ENCODE peak calls at places on chromosomes 6 and 20, in six cellular contexts. One of them, this sample, is unnamed.
A peak's percentile ranks its signal among the peaks of the same experiment; 100 is the strongest.

GRCh38 chr20:33672426-33673114 is 1.7 kb downstream of the NECAB3 start:
- DNase-seq in K562: peak; percentile 76
- DNase-seq in H1: no peak
- DNase-seq in GM12878: no peak
- DNase-seq in SK-N-SH: peak; percentile 60
- DNase-seq in HepG2: no peak
- DNase-seq in this sample: no peak

GRCh38 chr6:23334360-23334759 is 765.0 kb downstream of the HDGFL1 start:
- DNase-seq in K562: no peak
- DNase-seq in H1: no peak
- DNase-seq in GM12878: no peak
- DNase-seq in SK-N-SH: no peak
- DNase-seq in HepG2: no peak
- DNase-seq in this sample: no peak

GRCh38 chr20:51595744-51596143 is 53.2 kb upstream of the NFATC2 start:
- DNase-seq in K562: no peak
- DNase-seq in H1: no peak
- DNase-seq in GM12878: no peak
- DNase-seq in SK-N-SH: no peak
- DNase-seq in HepG2: no peak
- DNase-seq in this sample: no peak

GRCh38 chr20:3645309-3646066 is 17.7 kb downstream of the GFRA4 start:
- DNase-seq in K562: no peak
- DNase-seq in H1: peak; percentile 37
- DNase-seq in GM12878: no peak
- DNase-seq in SK-N-SH: no peak
- DNase-seq in HepG2: no peak
- DNase-seq in this sample: no peak

GRCh38 chr20:3068986-3069900 is 2.2 kb upstream of the OXT start:
- DNase-seq in K562: peak; percentile 31
- DNase-seq in H1: no peak
- DNase-seq in GM12878: no peak
- DNase-seq in SK-N-SH: no peak
- DNase-seq in HepG2: peak; percentile 55
- DNase-seq in this sample: peak; percentile 37

GRCh38 chr20:31767805-31768204 is 28.7 kb downstream of the TPX2 start:
- DNase-seq in K562: no peak
- DNase-seq in H1: no peak
- DNase-seq in GM12878: no peak
- DNase-seq in SK-N-SH: no peak
- DNase-seq in HepG2: no peak
- DNase-seq in this sample: no peak

GRCh38 chr20:62740286-62741141 is 31.9 kb downstream of the NTSR1 start:
- DNase-seq in K562: peak; percentile 82
- DNase-seq in H1: no peak
- DNase-seq in GM12878: peak; percentile 78
- DNase-seq in SK-N-SH: no peak
- DNase-seq in HepG2: peak; percentile 54
- DNase-seq in this sample: peak; percentile 91

GRCh38 chr6:131281471-131282270 is 146.4 kb downstream of the AKAP7 start:
- DNase-seq in K562: no peak
- DNase-seq in H1: no peak
- DNase-seq in GM12878: no peak
- DNase-seq in SK-N-SH: no peak
- DNase-seq in HepG2: no peak
- DNase-seq in this sample: peak; percentile 29

GRCh38 chr6:32154514-32155161 is 697 bp downstream of the PPT2 start:
- DNase-seq in K562: peak; percentile 93
- DNase-seq in H1: peak; percentile 71
- DNase-seq in GM12878: no peak
- DNase-seq in SK-N-SH: peak; percentile 81
- DNase-seq in HepG2: peak; percentile 86
- DNase-seq in this sample: peak; percentile 48

GRCh38 chr20:49866051-49866450 is 49.3 kb downstream of the SPATA2 start:
- DNase-seq in K562: no peak
- DNase-seq in H1: no peak
- DNase-seq in GM12878: peak; percentile 60
- DNase-seq in SK-N-SH: no peak
- DNase-seq in HepG2: no peak
- DNase-seq in this sample: no peak
- TF ChIP-seq CTCF in K562: no peak
- TF ChIP-seq CTCF in H1: no peak
- TF ChIP-seq CTCF in GM12878: no peak
- TF ChIP-seq CTCF in SK-N-SH: no peak
- TF ChIP-seq CTCF in HepG2: no peak
- TF ChIP-seq CTCF in this sample: no peak

GRCh38 chr6:125957391-125957693 is 772 bp downstream of the HINT3 start:
- DNase-seq in K562: no peak
- DNase-seq in H1: no peak
- DNase-seq in GM12878: no peak
- DNase-seq in SK-N-SH: no peak
- DNase-seq in HepG2: no peak
- DNase-seq in this sample: no peak
- TF ChIP-seq POLR2AphosphoS5 in K562: no peak
- TF ChIP-seq POLR2AphosphoS5 in H1: no peak
- TF ChIP-seq POLR2AphosphoS5 in GM12878: no peak
- TF ChIP-seq POLR2AphosphoS5 in SK-N-SH: no peak
- TF ChIP-seq POLR2AphosphoS5 in HepG2: no peak
- TF ChIP-seq POLR2AphosphoS5 in this sample: no peak

GRCh38 chr6:3421763-3422456 is 34.9 kb downstream of the SLC22A23 start:
- DNase-seq in K562: peak; percentile 62
- DNase-seq in H1: no peak
- DNase-seq in GM12878: peak; percentile 21
- DNase-seq in SK-N-SH: no peak
- DNase-seq in HepG2: no peak
- DNase-seq in this sample: no peak
- TF ChIP-seq GABPA in K562: no peak
- TF ChIP-seq GABPA in H1: no peak
- TF ChIP-seq GABPA in GM12878: no peak
- TF ChIP-seq GABPA in SK-N-SH: no peak
- TF ChIP-seq GABPA in HepG2: no peak
- TF ChIP-seq GABPA in this sample: no peak

GRCh38 chr20:21490105-21490504 is 23.8 kb downstream of the NKX2-2 start:
- DNase-seq in K562: no peak
- DNase-seq in H1: no peak
- DNase-seq in GM12878: no peak
- DNase-seq in SK-N-SH: no peak
- DNase-seq in HepG2: no peak
- DNase-seq in this sample: no peak
- TF ChIP-seq CTCF in K562: no peak
- TF ChIP-seq CTCF in H1: no peak
- TF ChIP-seq CTCF in GM12878: no peak
- TF ChIP-seq CTCF in SK-N-SH: peak; percentile 53
- TF ChIP-seq CTCF in HepG2: peak; percentile 16
- TF ChIP-seq CTCF in this sample: no peak

GRCh38 chr6:142856857-142857608 is 87.9 kb downstream of the HIVEP2 start:
- DNase-seq in K562: no peak
- DNase-seq in H1: no peak
- DNase-seq in GM12878: no peak
- DNase-seq in SK-N-SH: no peak
- DNase-seq in HepG2: no peak
- DNase-seq in this sample: no peak
- TF ChIP-seq POLR2AphosphoS5 in K562: no peak
- TF ChIP-seq POLR2AphosphoS5 in H1: no peak
- TF ChIP-seq POLR2AphosphoS5 in GM12878: peak; percentile 66
- TF ChIP-seq POLR2AphosphoS5 in SK-N-SH: no peak
- TF ChIP-seq POLR2AphosphoS5 in HepG2: no peak
- TF ChIP-seq POLR2AphosphoS5 in this sample: no peak

GRCh38 chr6:8420031-8420588 is 15.2 kb downstream of the SLC35B3 start:
- DNase-seq in K562: no peak
- DNase-seq in H1: no peak
- DNase-seq in GM12878: no peak
- DNase-seq in SK-N-SH: no peak
- DNase-seq in HepG2: no peak
- DNase-seq in this sample: no peak
- TF ChIP-seq GABPA in K562: no peak
- TF ChIP-seq GABPA in H1: no peak
- TF ChIP-seq GABPA in GM12878: no peak
- TF ChIP-seq GABPA in SK-N-SH: no peak
- TF ChIP-seq GABPA in HepG2: no peak
- TF ChIP-seq GABPA in this sample: no peak

DNA sequence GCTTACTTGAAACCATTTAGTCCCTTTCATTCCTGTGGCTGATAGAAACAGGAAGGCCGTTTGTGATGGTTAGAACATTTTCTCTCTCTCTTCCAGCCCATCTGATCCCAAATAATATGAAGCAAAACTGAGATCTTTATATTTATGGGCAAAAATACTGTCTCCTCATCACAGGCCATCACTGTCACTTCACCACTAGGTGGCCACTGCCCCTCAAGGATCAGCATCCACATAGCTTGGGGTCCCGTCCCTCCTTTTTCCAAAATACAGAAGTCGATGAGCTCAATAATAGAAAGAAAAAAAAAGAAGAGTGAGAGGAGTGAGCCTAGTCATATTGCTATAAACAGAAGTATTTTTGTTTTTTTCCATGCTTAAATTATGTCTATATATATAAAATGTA is 46.4 kb upstream of the LAMP5 start:
- DNase-seq in K562: peak; percentile 2
- DNase-seq in H1: no peak
- DNase-seq in GM12878: no peak
- DNase-seq in SK-N-SH: peak; percentile 44
- DNase-seq in HepG2: peak; percentile 11
- DNase-seq in this sample: no peak
- TF ChIP-seq CTCF in K562: peak; percentile 33
- TF ChIP-seq CTCF in H1: peak; percentile 83
- TF ChIP-seq CTCF in GM12878: peak; percentile 69
- TF ChIP-seq CTCF in SK-N-SH: peak; percentile 76
- TF ChIP-seq CTCF in HepG2: peak; percentile 51
- TF ChIP-seq CTCF in this sample: peak; percentile 37

GRCh38 chr20:44217342-44218092 is 6.9 kb upstream of the OSER1 start:
- DNase-seq in K562: peak; percentile 85
- DNase-seq in H1: peak; percentile 81
- DNase-seq in GM12878: no peak
- DNase-seq in SK-N-SH: peak; percentile 62
- DNase-seq in HepG2: peak; percentile 82
- DNase-seq in this sample: no peak
- TF ChIP-seq POLR2AphosphoS5 in K562: no peak
- TF ChIP-seq POLR2AphosphoS5 in H1: no peak
- TF ChIP-seq POLR2AphosphoS5 in GM12878: no peak
- TF ChIP-seq POLR2AphosphoS5 in SK-N-SH: no peak
- TF ChIP-seq POLR2AphosphoS5 in HepG2: no peak
- TF ChIP-seq POLR2AphosphoS5 in this sample: no peak

DNA sequence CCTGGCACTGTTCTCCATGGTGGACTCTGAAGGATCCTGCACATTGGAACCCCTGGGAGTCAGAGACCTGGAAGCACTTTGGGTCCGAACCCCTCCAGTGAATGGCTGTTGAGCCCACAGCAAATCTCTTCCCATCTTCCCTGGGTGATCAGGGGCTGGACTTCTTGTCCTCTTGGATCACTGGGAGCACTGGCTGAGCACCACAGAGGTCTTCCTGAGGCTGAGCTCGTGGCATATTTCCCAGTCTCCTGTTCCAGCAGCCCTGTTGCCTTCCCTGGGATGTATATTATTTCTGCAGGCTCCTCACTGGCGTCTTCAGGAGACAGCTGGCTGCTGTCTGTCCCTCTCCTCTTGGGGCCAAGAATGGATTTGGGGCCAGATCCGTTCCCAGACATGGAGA is 43.3 kb downstream of the PTK7 start:
- DNase-seq in K562: no peak
- DNase-seq in H1: no peak
- DNase-seq in GM12878: no peak
- DNase-seq in SK-N-SH: no peak
- DNase-seq in HepG2: no peak
- DNase-seq in this sample: no peak
- TF ChIP-seq GABPA in K562: no peak
- TF ChIP-seq GABPA in H1: no peak
- TF ChIP-seq GABPA in GM12878: no peak
- TF ChIP-seq GABPA in SK-N-SH: no peak
- TF ChIP-seq GABPA in HepG2: no peak
- TF ChIP-seq GABPA in this sample: no peak

DNA sequence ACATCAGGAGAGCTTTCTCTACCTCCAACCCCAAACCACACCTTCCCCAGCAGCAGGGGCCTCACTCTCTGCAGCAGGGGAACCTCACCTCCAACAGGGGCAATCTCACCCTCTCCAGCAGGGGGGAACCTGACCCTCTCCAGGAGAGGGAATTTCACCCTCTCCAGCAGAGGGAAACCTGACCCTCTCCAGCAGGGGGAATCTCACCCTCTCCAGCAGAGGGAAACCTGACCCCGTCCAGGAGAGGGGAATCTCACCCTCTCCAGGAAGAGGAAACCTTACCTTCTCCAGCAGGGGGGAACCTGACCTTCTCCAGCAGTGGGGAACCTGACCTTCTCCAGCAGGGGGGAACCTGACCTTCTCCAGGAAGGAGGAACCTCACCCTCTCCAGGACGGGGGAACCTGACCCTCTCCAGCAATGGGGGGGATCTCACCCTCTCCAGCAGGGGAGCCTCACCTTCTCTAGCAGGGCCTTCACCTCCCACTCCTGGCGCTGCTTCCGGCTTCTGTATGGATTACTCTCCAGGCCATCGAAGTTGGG is 3.1 kb downstream of the B3GALT4 start:
- DNase-seq in K562: peak; percentile 90
- DNase-seq in H1: no peak
- DNase-seq in GM12878: no peak
- DNase-seq in SK-N-SH: peak; percentile 58
- DNase-seq in HepG2: peak; percentile 93
- DNase-seq in this sample: peak; percentile 49
- TF ChIP-seq CTCF in K562: peak; percentile 100
- TF ChIP-seq CTCF in H1: peak; percentile 99
- TF ChIP-seq CTCF in GM12878: peak; percentile 46
- TF ChIP-seq CTCF in SK-N-SH: peak; percentile 62
- TF ChIP-seq CTCF in HepG2: peak; percentile 83
- TF ChIP-seq CTCF in this sample: peak; percentile 44

This sample was measured in HL-60.